ENCODE peak calls at places on chromosome 19, in four cellular contexts. One of them, this sample, is unnamed.

GRCh38 chr19:53511933-53512374 is 26.0 kb upstream of the ZNF331 start:
- DNase-seq in gastrocnemius medialis: no peak
- DNase-seq in CD8-positive, alpha-beta memory T cell: peak; percentile 31
- DNase-seq in hypothalamus: peak; percentile 3
- DNase-seq in this sample: peak; percentile 35

GRCh38 chr19:11273288-11273687 is 11.0 kb upstream of the DOCK6 start:
- DNase-seq in gastrocnemius medialis: no peak
- DNase-seq in CD8-positive, alpha-beta memory T cell: no peak
- DNase-seq in hypothalamus: no peak
- DNase-seq in this sample: no peak

GRCh38 chr19:14114854-14115253 is 2.7 kb downstream of the PRKACA start:
- DNase-seq in gastrocnemius medialis: no peak
- DNase-seq in CD8-positive, alpha-beta memory T cell: peak; percentile 23
- DNase-seq in hypothalamus: no peak
- DNase-seq in this sample: peak; percentile 40

GRCh38 chr19:19817357-19817756 is 4.2 kb downstream of the ZNF506 start:
- DNase-seq in gastrocnemius medialis: no peak
- DNase-seq in CD8-positive, alpha-beta memory T cell: peak; percentile 25
- DNase-seq in hypothalamus: no peak
- DNase-seq in this sample: no peak

GRCh38 chr19:9175326-9175725 is 3.5 kb upstream of the OR7D2 start:
- DNase-seq in gastrocnemius medialis: no peak
- DNase-seq in CD8-positive, alpha-beta memory T cell: no peak
- DNase-seq in hypothalamus: no peak
- DNase-seq in this sample: no peak

GRCh38 chr19:40467007-40467565 is 285 bp downstream of the SPTBN4 start:
- DNase-seq in gastrocnemius medialis: no peak
- DNase-seq in CD8-positive, alpha-beta memory T cell: no peak
- DNase-seq in hypothalamus: no peak
- DNase-seq in this sample: no peak

GRCh38 chr19:15893498-15893897 is 4.4 kb downstream of the CYP4F2 start:
- DNase-seq in gastrocnemius medialis: no peak
- DNase-seq in CD8-positive, alpha-beta memory T cell: no peak
- DNase-seq in hypothalamus: no peak
- DNase-seq in this sample: no peak

GRCh38 chr19:10295847-10296591 is 6.3 kb downstream of the ICAM5 start:
- DNase-seq in gastrocnemius medialis: no peak
- DNase-seq in CD8-positive, alpha-beta memory T cell: no peak
- DNase-seq in hypothalamus: no peak
- DNase-seq in this sample: no peak

GRCh38 chr19:49555600-49556411 is 24.6 kb downstream of the NOSIP start:
- DNase-seq in gastrocnemius medialis: peak; percentile 39
- DNase-seq in CD8-positive, alpha-beta memory T cell: peak; percentile 71
- DNase-seq in hypothalamus: no peak
- DNase-seq in this sample: no peak

GRCh38 chr19:4310247-4311121 is 6.1 kb downstream of the FSD1 start:
- DNase-seq in gastrocnemius medialis: no peak
- DNase-seq in CD8-positive, alpha-beta memory T cell: no peak
- DNase-seq in hypothalamus: no peak
- DNase-seq in this sample: no peak

GRCh38 chr19:928471-929259 is 2.8 kb downstream of the ARID3A start:
- DNase-seq in gastrocnemius medialis: no peak
- DNase-seq in CD8-positive, alpha-beta memory T cell: no peak
- DNase-seq in hypothalamus: no peak
- DNase-seq in this sample: no peak

GRCh38 chr19:5692785-5693194 is 2.7 kb downstream of the RPL36 start:
- DNase-seq in gastrocnemius medialis: no peak
- DNase-seq in CD8-positive, alpha-beta memory T cell: no peak
- DNase-seq in hypothalamus: no peak
- DNase-seq in this sample: no peak

GRCh38 chr19:4431808-4432674 is 25.6 kb downstream of the UBXN6 start:
- DNase-seq in gastrocnemius medialis: no peak
- DNase-seq in CD8-positive, alpha-beta memory T cell: no peak
- DNase-seq in hypothalamus: no peak
- DNase-seq in this sample: no peak

GRCh38 chr19:17390665-17391370 is 3.2 kb downstream of the CCDC194 start:
- DNase-seq in gastrocnemius medialis: peak; percentile 60
- DNase-seq in CD8-positive, alpha-beta memory T cell: peak; percentile 87
- DNase-seq in hypothalamus: peak; percentile 54
- DNase-seq in this sample: peak; percentile 86

GRCh38 chr19:50204811-50205675 is 1.6 kb downstream of the MYH14 start:
- DNase-seq in gastrocnemius medialis: peak; percentile 63
- DNase-seq in CD8-positive, alpha-beta memory T cell: no peak
- DNase-seq in hypothalamus: no peak
- DNase-seq in this sample: no peak

GRCh38 chr19:48670699-48671455 is 1.9 kb downstream of the NTN5 start:
- DNase-seq in gastrocnemius medialis: no peak
- DNase-seq in CD8-positive, alpha-beta memory T cell: no peak
- DNase-seq in hypothalamus: no peak
- DNase-seq in this sample: no peak

GRCh38 chr19:1866693-1867358 is 3.4 kb upstream of the KLF16 start:
- DNase-seq in gastrocnemius medialis: no peak
- DNase-seq in CD8-positive, alpha-beta memory T cell: no peak
- DNase-seq in hypothalamus: no peak
- DNase-seq in this sample: no peak

GRCh38 chr19:3440082-3440481 is 40.2 kb downstream of the SMIM24 start:
- DNase-seq in gastrocnemius medialis: no peak
- DNase-seq in CD8-positive, alpha-beta memory T cell: peak; percentile 35
- DNase-seq in hypothalamus: no peak
- DNase-seq in this sample: peak; percentile 56

GRCh38 chr19:49689133-49690072 is at the start of gene ADM5:
- DNase-seq in gastrocnemius medialis: no peak
- DNase-seq in CD8-positive, alpha-beta memory T cell: no peak
- DNase-seq in hypothalamus: peak; percentile 41
- DNase-seq in this sample: no peak

GRCh38 chr19:44987148-44987675 is 14.1 kb upstream of the RELB start:
- DNase-seq in gastrocnemius medialis: no peak
- DNase-seq in CD8-positive, alpha-beta memory T cell: no peak
- DNase-seq in hypothalamus: no peak
- DNase-seq in this sample: no peak

GRCh38 chr19:39197808-39198207 is 1.0 kb downstream of the NCCRP1 start:
- DNase-seq in gastrocnemius medialis: no peak
- DNase-seq in CD8-positive, alpha-beta memory T cell: no peak
- DNase-seq in hypothalamus: no peak
- DNase-seq in this sample: no peak

GRCh38 chr19:7738023-7738422 is 6.1 kb upstream of the CLEC4G start:
- DNase-seq in gastrocnemius medialis: no peak
- DNase-seq in CD8-positive, alpha-beta memory T cell: no peak
- DNase-seq in hypothalamus: no peak
- DNase-seq in this sample: no peak

GRCh38 chr19:42199440-42200115 is 17.9 kb downstream of the DEDD2 start:
- DNase-seq in gastrocnemius medialis: no peak
- DNase-seq in CD8-positive, alpha-beta memory T cell: peak; percentile 54
- DNase-seq in hypothalamus: no peak
- DNase-seq in this sample: peak; percentile 46

GRCh38 chr19:10686661-10687517 is 14.3 kb upstream of the QTRT1 start:
- DNase-seq in gastrocnemius medialis: no peak
- DNase-seq in CD8-positive, alpha-beta memory T cell: no peak
- DNase-seq in hypothalamus: peak; percentile 27
- DNase-seq in this sample: no peak

GRCh38 chr19:55640043-55640576 is 692 bp upstream of the ZNF580 start:
- DNase-seq in gastrocnemius medialis: peak; percentile 33
- DNase-seq in CD8-positive, alpha-beta memory T cell: peak; percentile 55
- DNase-seq in hypothalamus: no peak
- DNase-seq in this sample: peak; percentile 73

GRCh38 chr19:52542984-52543664 is 15.7 kb downstream of the ZNF808 start:
- DNase-seq in gastrocnemius medialis: no peak
- DNase-seq in CD8-positive, alpha-beta memory T cell: peak; percentile 39
- DNase-seq in hypothalamus: no peak
- DNase-seq in this sample: peak; percentile 36

GRCh38 chr19:7488736-7489353 is at the start of gene PEX11G:
- DNase-seq in gastrocnemius medialis: peak; percentile 73
- DNase-seq in CD8-positive, alpha-beta memory T cell: peak; percentile 90
- DNase-seq in hypothalamus: peak; percentile 84
- DNase-seq in this sample: peak; percentile 85